ENCODE peak calls at places on chromosomes 12 and 14, in ten cellular contexts. H, Y, V, D, S, E, F, R, A and N are unnamed samples.

GRCh38 chr12:39127401-39127800 is 222.0 kb upstream of the CPNE8 start:
- DNase-seq in H (peak; percentile 75), Y (no peak), V (peak; percentile 64), D (no peak), S (no peak), E (no peak), F (peak; percentile 61), R (no peak), A (no peak), N (no peak)

GRCh38 chr14:75196468-75196867 is 20.1 kb upstream of the TMED10 start:
- DNase-seq in H (no peak), Y (no peak), V (no peak), D (peak; percentile 69), S (no peak), E (no peak), F (no peak), R (no peak), A (no peak), N (no peak)

GRCh38 chr14:61543946-61544345 is 151.4 kb upstream of the HIF1A start:
- DNase-seq in H (no peak), Y (no peak), V (no peak), D (peak; percentile 18), S (no peak), E (no peak), F (no peak), R (no peak), A (no peak), N (no peak)

GRCh38 chr14:93729993-93730392 is 58.3 kb downstream of the PRIMA1 start:
- DNase-seq in H (no peak), Y (no peak), V (peak; percentile 67), D (no peak), S (no peak), E (no peak), F (no peak), R (no peak), A (no peak), N (no peak)

GRCh38 chr12:131041216-131041967 is 87.7 kb downstream of the ADGRD1 start:
- DNase-seq in H (no peak), Y (no peak), V (no peak), D (no peak), S (no peak), E (no peak), F (no peak), R (no peak), A (no peak), N (no peak)

GRCh38 chr12:32053881-32054624 is 52.6 kb upstream of the BICD1 start:
- DNase-seq in H (peak; percentile 36), Y (no peak), V (no peak), D (no peak), S (no peak), E (no peak), F (no peak), R (no peak), A (no peak), N (no peak)

GRCh38 chr14:100052819-100053218 is 12.4 kb upstream of the EVL start:
- DNase-seq in H (no peak), Y (no peak), V (no peak), D (no peak), S (no peak), E (no peak), F (no peak), R (no peak), A (no peak), N (no peak)

GRCh38 chr14:32081901-32082300 is 4.8 kb downstream of the ARHGAP5 start:
- DNase-seq in H (no peak), Y (no peak), V (no peak), D (peak; percentile 64), S (no peak), E (no peak), F (no peak), R (no peak), A (no peak), N (no peak)

GRCh38 chr14:95432152-95433093 is 84.0 kb downstream of the SYNE3 start:
- DNase-seq in H (peak; percentile 37), Y (no peak), V (no peak), D (peak; percentile 89), S (no peak), E (peak; percentile 27), F (peak; percentile 45), R (no peak), A (peak; percentile 12), N (no peak)

GRCh38 chr14:95935228-95935822 is 58.7 kb downstream of the TUNAR start:
- DNase-seq in H (no peak), Y (no peak), V (no peak), D (peak; percentile 78), S (no peak), E (peak; percentile 9), F (no peak), R (no peak), A (peak; percentile 33), N (no peak)

GRCh38 chr12:89936631-89937030 is 228.0 kb upstream of the ATP2B1 start:
- DNase-seq in H (no peak), Y (no peak), V (no peak), D (no peak), S (no peak), E (no peak), F (no peak), R (no peak), A (no peak), N (no peak)

GRCh38 chr12:64608901-64609542 is 1.3 kb upstream of the RASSF3 start:
- DNase-seq in H (peak; percentile 92), Y (peak; percentile 29), V (peak; percentile 81), D (peak; percentile 86), S (peak; percentile 34), E (peak; percentile 28), F (peak; percentile 41), R (peak; percentile 77), A (peak; percentile 58), N (peak; percentile 77)

GRCh38 chr14:61152851-61153364 is 128.2 kb downstream of the TMEM30B start:
- DNase-seq in H (no peak), Y (no peak), V (no peak), D (no peak), S (no peak), E (no peak), F (no peak), R (no peak), A (peak; percentile 40), N (no peak)

GRCh38 chr14:88385212-88386101 is at the start of gene SPATA7:
- DNase-seq in H (peak; percentile 86), Y (peak; percentile 71), V (peak; percentile 73), D (peak; percentile 97), S (peak; percentile 94), E (peak; percentile 90), F (peak; percentile 98), R (peak; percentile 89), A (peak; percentile 88), N (peak; percentile 85)

GRCh38 chr12:106085213-106085612 is 53.5 kb downstream of the NUAK1 start:
- DNase-seq in H (no peak), Y (no peak), V (no peak), D (no peak), S (no peak), E (no peak), F (no peak), R (no peak), A (no peak), N (no peak)

GRCh38 chr12:28446031-28446430 is 255.8 kb downstream of the CCDC91 start:
- DNase-seq in H (no peak), Y (no peak), V (no peak), D (no peak), S (no peak), E (no peak), F (no peak), R (no peak), A (no peak), N (no peak)

GRCh38 chr12:91400249-91400648 is 217.6 kb upstream of the DCN start:
- DNase-seq in H (no peak), Y (no peak), V (no peak), D (no peak), S (no peak), E (peak; percentile 72), F (no peak), R (no peak), A (no peak), N (no peak)

GRCh38 chr12:1356285-1356684 is 238.1 kb downstream of the FBXL14 start:
- DNase-seq in H (no peak), Y (no peak), V (no peak), D (no peak), S (no peak), E (no peak), F (no peak), R (no peak), A (peak; percentile 29), N (no peak)

DNA sequence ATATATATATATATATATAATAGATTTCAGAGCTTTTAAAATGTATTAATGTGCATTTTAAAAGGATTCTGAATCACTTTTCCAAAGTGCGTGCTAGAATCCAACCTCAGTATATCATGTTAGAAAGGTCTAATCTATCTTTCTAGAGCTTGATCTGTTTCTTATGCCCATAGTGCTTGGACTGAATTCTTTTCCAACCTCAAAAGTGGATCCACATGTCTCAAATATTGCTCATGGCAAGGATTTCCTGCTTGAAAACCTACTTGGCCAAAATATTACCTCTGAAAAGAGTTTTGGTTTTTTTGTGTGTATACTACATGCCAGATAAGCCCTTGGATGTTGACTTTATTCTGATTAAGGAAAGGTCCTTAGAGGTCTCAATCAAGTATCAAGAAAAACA is 16.9 kb upstream of the SLC6A15 start:
- DNase-seq in H (no peak), Y (no peak), V (no peak), D (no peak), S (no peak), E (no peak), F (no peak), R (no peak), A (no peak), N (no peak)
- TF ChIP-seq CTCF in H (no peak), Y (no peak), V (no peak), D (no peak), S (no peak), E (no peak), F (no peak), R (no peak), A (no peak), N (no peak)

GRCh38 chr12:4975574-4975973 is 65.9 kb downstream of the KCNA1 start:
- DNase-seq in H (peak; percentile 29), Y (no peak), V (no peak), D (peak; percentile 88), S (no peak), E (no peak), F (no peak), R (peak; percentile 43), A (no peak), N (no peak)
- TF ChIP-seq CTCF in H (no peak), Y (no peak), V (no peak), D (peak; percentile 32), S (no peak), E (peak; percentile 29), F (no peak), R (no peak), A (no peak), N (no peak)

GRCh38 chr14:20305265-20306078 is at the start of gene TTC5:
- DNase-seq in H (peak; percentile 92), Y (peak; percentile 89), V (peak; percentile 87), D (peak; percentile 95), S (peak; percentile 88), E (peak; percentile 83), F (peak; percentile 79), R (peak; percentile 85), A (peak; percentile 93), N (peak; percentile 91)
- TF ChIP-seq CTCF in H (peak; percentile 86), Y (no peak), V (peak; percentile 94), D (peak; percentile 95), S (peak; percentile 82), E (peak; percentile 98), F (peak; percentile 88), R (peak; percentile 94), A (peak; percentile 92), N (peak; percentile 87)

GRCh38 chr14:22494486-22495135 is 94.4 kb downstream of the DAD1 start:
- DNase-seq in H (no peak), Y (no peak), V (no peak), D (no peak), S (no peak), E (no peak), F (no peak), R (no peak), A (no peak), N (no peak)
- TF ChIP-seq CTCF in H (no peak), Y (no peak), V (peak; percentile 26), D (peak; percentile 62), S (no peak), E (no peak), F (no peak), R (no peak), A (no peak), N (no peak)